ENCODE peak calls at places on chromosomes 3 and 15, in nine cellular contexts. N is Karpas-422, C is pancreas, K is endodermal cell, A is IMR-90, L is endothelial cell of umbilical vein, G is GM12878, J is stomach, X is astrocyte. P is an unnamed sample.

GRCh38 chr15:52421029-52421428 is 107.7 kb downstream of the MYO5A start:
- DNase-seq in J (no peak), C (no peak), K (no peak), N (peak; percentile 83), G (no peak), X (no peak), A (no peak), L (no peak), P (no peak)

GRCh38 chr3:140466535-140466934 is 211.3 kb upstream of the TRIM42 start:
- DNase-seq in A (no peak), J (no peak), G (no peak), X (no peak), C (no peak), K (no peak), L (no peak), N (no peak), P (no peak)

GRCh38 chr15:48693474-48693873 is 48.0 kb upstream of the FBN1 start:
- DNase-seq in G (no peak), C (no peak), A (peak; percentile 72), K (no peak), L (no peak), J (no peak), N (no peak), X (peak; percentile 79), P (no peak)

GRCh38 chr3:113654310-113654709 is 42.1 kb downstream of the USF3 start:
- DNase-seq in N (no peak), X (no peak), G (no peak), C (no peak), J (no peak), K (no peak), L (no peak), A (no peak), P (no peak)

GRCh38 chr3:96814581-96815567 is at the start of gene EPHA6:
- DNase-seq in C (peak; percentile 17), K (peak; percentile 73), N (no peak), X (no peak), J (no peak), A (no peak), G (no peak), L (no peak), P (no peak)

GRCh38 chr3:163745204-163745603 is 1333.1 kb downstream of the SI start:
- DNase-seq in J (no peak), G (no peak), K (no peak), L (no peak), A (no peak), C (no peak), X (no peak), N (no peak), P (no peak)

GRCh38 chr15:98855067-98855814 is 152.4 kb downstream of the PGPEP1L start:
- DNase-seq in K (no peak), G (no peak), J (no peak), N (no peak), C (no peak), X (no peak), A (no peak), L (no peak), P (no peak)

GRCh38 chr15:55654541-55654940 is 66.4 kb upstream of the PYGO1 start:
- DNase-seq in L (peak; percentile 79), N (no peak), G (no peak), A (peak; percentile 57), X (peak; percentile 66), J (no peak), C (no peak), K (no peak), P (no peak)

GRCh38 chr3:89954135-89954534 is 846.7 kb downstream of the EPHA3 start:
- DNase-seq in J (no peak), K (no peak), C (no peak), L (no peak), X (no peak), G (no peak), A (no peak), N (no peak), P (peak; percentile 16)

GRCh38 chr3:156776871-156777270 is 49.3 kb upstream of the LEKR1 start:
- DNase-seq in C (no peak), J (no peak), N (no peak), X (no peak), L (no peak), A (no peak), G (no peak), K (no peak), P (no peak)

GRCh38 chr15:84929795-84930371 is 45.4 kb downstream of the SLC28A1 start:
- DNase-seq in J (peak; percentile 86), C (peak; percentile 58), K (no peak), A (peak; percentile 72), L (no peak), X (peak; percentile 83), N (no peak), G (no peak), P (peak; percentile 98)

GRCh38 chr15:68631621-68632051 is 52.8 kb downstream of the CORO2B start:
- DNase-seq in X (no peak), A (no peak), G (no peak), C (no peak), N (peak; percentile 92), J (no peak), K (peak; percentile 87), L (no peak), P (no peak)

GRCh38 chr3:154025007-154025406 is 96.2 kb upstream of the ARHGEF26 start:
- DNase-seq in L (no peak), N (no peak), G (no peak), A (no peak), C (no peak), X (no peak), J (no peak), K (no peak), P (no peak)

GRCh38 chr3:60585918-60586317 is 665.3 kb downstream of the FHIT start:
- DNase-seq in L (no peak), N (no peak), K (no peak), J (no peak), C (no peak), A (no peak), X (no peak), G (no peak), P (no peak)

GRCh38 chr3:138862531-138862923 is 27.8 kb upstream of the PIK3CB start:
- DNase-seq in A (no peak), J (peak; percentile 41), L (peak; percentile 60), N (peak; percentile 45), K (peak; percentile 80), G (no peak), X (peak; percentile 10), C (peak; percentile 72), P (peak; percentile 66)

DNA sequence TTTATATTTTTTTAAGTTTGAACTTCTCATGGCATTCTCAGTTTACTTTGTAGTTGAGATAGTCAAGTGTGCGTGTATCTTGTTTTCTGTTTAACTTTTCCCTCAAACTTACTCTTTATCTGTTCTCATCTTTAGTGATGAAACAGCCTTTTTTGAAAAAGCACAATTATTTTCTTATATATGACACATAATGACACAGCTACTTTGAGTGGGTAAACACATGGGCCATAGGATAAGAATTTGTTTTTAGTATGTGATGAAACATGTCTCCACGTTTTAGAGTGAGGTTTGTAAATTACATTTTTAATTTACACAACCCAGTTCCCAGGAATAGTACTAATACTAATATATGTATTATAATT is 3.2 kb downstream of the DIPK2A start:
- DNase-seq in C (no peak), A (peak; percentile 57), G (no peak), L (peak; percentile 56), K (no peak), X (no peak), N (no peak), J (no peak), P (peak; percentile 19)
- H3K27ac ChIP-seq in C (no peak overlapping the region), A (no peak overlapping the region), G (peak overlapping the region; percentile 91), L (peak overlapping the region; percentile 59), K (no peak overlapping the region), X (peak overlapping the region; percentile 39), N (no peak overlapping the region), J (peak overlapping the region; percentile 93), P (peak overlapping the region; percentile 69)

GRCh38 chr3:185995352-185995751 is 57.5 kb upstream of the TRA2B start:
- DNase-seq in X (peak; percentile 81), K (no peak), G (no peak), L (no peak), A (peak; percentile 91), J (no peak), N (no peak), C (no peak), P (peak; percentile 28)
- H3K4me3 ChIP-seq in X (no peak overlapping the region), K (no peak overlapping the region), G (no peak overlapping the region), L (no peak overlapping the region), A (no peak overlapping the region), J (no peak overlapping the region), N (no peak overlapping the region), C (no peak overlapping the region), P (no peak overlapping the region)

DNA sequence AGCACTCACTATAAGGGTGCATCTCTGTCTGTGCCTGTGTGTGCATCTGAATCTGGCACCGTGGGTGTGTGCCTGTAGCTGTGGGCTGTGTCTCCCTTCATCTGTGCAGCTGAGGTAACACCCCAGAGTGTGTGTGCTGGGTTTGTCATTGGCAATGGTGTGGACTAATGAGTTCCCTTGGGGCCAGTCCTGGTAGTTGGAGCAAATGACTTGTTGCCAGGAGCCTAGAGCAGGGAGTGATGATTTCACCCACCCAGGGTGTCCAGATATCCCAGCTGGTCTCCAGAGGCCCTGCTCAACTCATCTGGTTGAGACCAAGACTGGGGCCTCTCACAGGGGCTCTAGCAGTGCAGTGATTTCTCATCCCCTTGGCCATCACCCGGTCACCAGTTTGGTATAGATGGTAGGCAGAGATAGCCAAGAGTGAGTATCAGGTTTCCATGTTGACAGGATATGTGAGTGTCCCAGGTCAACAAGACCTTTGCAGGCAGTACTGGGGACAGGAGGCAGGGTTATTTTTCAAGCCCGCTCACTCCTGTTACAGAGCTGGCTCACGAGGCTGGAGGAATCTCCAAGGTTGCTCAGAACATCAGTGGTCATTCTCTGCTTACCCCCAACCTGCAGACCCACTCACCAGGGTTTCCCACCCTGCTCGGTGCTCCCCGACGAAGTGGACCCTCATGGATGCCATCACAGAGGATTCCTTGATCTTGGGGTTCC is 4.1 kb upstream of the HDAC11 start:
- DNase-seq in C (no peak), G (no peak), L (no peak), X (no peak), J (no peak), N (no peak), A (no peak), K (no peak), P (no peak)
- H3K27ac ChIP-seq in C (no peak overlapping the region), G (no peak overlapping the region), L (no peak overlapping the region), X (no peak overlapping the region), J (no peak overlapping the region), N (no peak overlapping the region), A (no peak overlapping the region), K (no peak overlapping the region), P (no peak overlapping the region)

GRCh38 chr3:15634671-15635661 is 33.4 kb downstream of the BTD start:
- DNase-seq in X (peak; percentile 98), L (peak; percentile 89), N (no peak), G (no peak), A (peak; percentile 66), C (no peak), K (no peak), J (no peak), P (no peak)

GRCh38 chr3:15633766-15634588 is 32.4 kb downstream of the BTD start:
- DNase-seq in G (no peak), X (peak; percentile 41), C (no peak), N (no peak), J (no peak), L (peak; percentile 34), A (peak; percentile 47), K (no peak), P (peak; percentile 23)

GRCh38 chr3:15638193-15638890 is 36.8 kb downstream of the BTD start:
- DNase-seq in J (no peak), K (no peak), A (peak; percentile 57), C (no peak), X (peak; percentile 81), L (peak; percentile 17), G (no peak), N (no peak), P (no peak)

GRCh38 chr3:15637131-15637951 is 35.8 kb downstream of the BTD start:
- DNase-seq in C (no peak), L (peak; percentile 76), A (no peak), N (no peak), X (peak; percentile 32), J (no peak), K (no peak), G (peak; percentile 58), P (no peak)

GRCh38 chr3:15636028-15636709 is 34.6 kb downstream of the BTD start:
- DNase-seq in X (peak; percentile 96), L (peak; percentile 96), N (no peak), J (no peak), A (peak; percentile 96), K (no peak), G (no peak), C (no peak), P (peak; percentile 17)
- H3K4me3 ChIP-seq in X (peak overlapping the region; percentile 12), L (no peak overlapping the region), N (peak overlapping the region; percentile 7), J (no peak overlapping the region), A (no peak overlapping the region), K (no peak overlapping the region), G (no peak overlapping the region), C (no peak overlapping the region), P (no peak overlapping the region)